ENCODE peak calls at places on chromosomes 11 and 22, in nine cellular contexts. M is stomach; R is CD8-positive, alpha-beta memory T cell; J is effector CD4-positive, alpha-beta T cell; N is heart left ventricle; U is occipital lobe; V is cardiac fibroblast; W is AG10803; X is T follicular helper cell. F is an unnamed sample.

GRCh38 chr11:93477684-93478234 is 65.4 kb downstream of the SMCO4 start:
- DNase-seq in X (no peak), U (no peak), V (no peak), M (no peak), W (no peak), N (no peak), R (no peak), J (no peak), F (no peak)

GRCh38 chr11:122491486-122491885 is 164.0 kb upstream of the UBASH3B start:
- DNase-seq in V (peak; percentile 45), U (no peak), W (peak; percentile 85), X (no peak), M (no peak), R (no peak), N (peak; percentile 37), J (no peak), F (peak; percentile 5)

GRCh38 chr11:78061921-78062311 is 1.7 kb upstream of the THRSP start:
- DNase-seq in W (no peak), X (no peak), V (no peak), M (no peak), U (peak; percentile 11), N (no peak), R (no peak), J (no peak), F (no peak)

GRCh38 chr11:2929880-2930704 is 872 bp upstream of the PHLDA2 start:
- DNase-seq in U (no peak), R (peak; percentile 54), N (peak; percentile 36), W (peak; percentile 28), M (peak; percentile 52), J (no peak), X (no peak), V (peak; percentile 53), F (peak; percentile 25)

GRCh38 chr22:44824271-44824670 is 71.9 kb downstream of the ARHGAP8 start:
- DNase-seq in V (no peak), M (no peak), U (no peak), R (peak; percentile 6), X (no peak), W (no peak), N (no peak), J (no peak), F (no peak)

GRCh38 chr22:48753381-48753730 is 1074.3 kb downstream of the BRD1 start:
- DNase-seq in V (no peak), W (no peak), J (no peak), N (peak; percentile 2), U (no peak), X (no peak), R (no peak), M (peak; percentile 5), F (no peak)

GRCh38 chr22:48612077-48612995 is 1215.3 kb downstream of the BRD1 start:
- DNase-seq in M (no peak), V (no peak), X (no peak), W (no peak), R (no peak), J (no peak), U (no peak), N (no peak), F (no peak)

GRCh38 chr11:67281552-67282150 is 7.5 kb upstream of the ANKRD13D start:
- DNase-seq in X (no peak), R (peak; percentile 38), V (no peak), U (no peak), N (no peak), J (no peak), M (no peak), W (no peak), F (no peak)

GRCh38 chr11:13080861-13081260 is 71.7 kb downstream of the RASSF10 start:
- DNase-seq in U (no peak), W (no peak), V (no peak), J (no peak), X (no peak), R (no peak), M (no peak), N (no peak), F (no peak)

GRCh38 chr22:46748948-46749681 is 11.1 kb upstream of the CERK start:
- DNase-seq in N (no peak), W (peak; percentile 72), U (no peak), M (no peak), X (peak; percentile 49), V (peak; percentile 33), J (peak; percentile 59), R (peak; percentile 83), F (no peak)

GRCh38 chr11:73520358-73521061 is 77.4 kb downstream of the FAM168A start:
- DNase-seq in V (no peak), U (no peak), R (no peak), X (no peak), J (no peak), M (no peak), N (no peak), W (peak; percentile 24), F (no peak)

GRCh38 chr22:39214383-39215069 is 30.3 kb downstream of the PDGFB start:
- DNase-seq in N (no peak), M (no peak), R (no peak), X (no peak), W (no peak), J (no peak), U (no peak), V (peak; percentile 56), F (peak; percentile 8)

GRCh38 chr11:4072668-4073285 is 21.8 kb upstream of the RRM1 start:
- DNase-seq in V (peak; percentile 88), N (peak; percentile 75), J (peak; percentile 51), U (peak; percentile 49), X (peak; percentile 42), M (peak; percentile 58), R (peak; percentile 70), W (peak; percentile 75), F (peak; percentile 66)

GRCh38 chr11:59172345-59173079 is 580 bp downstream of the DTX4 start:
- DNase-seq in X (no peak), M (peak; percentile 29), U (no peak), N (no peak), J (peak; percentile 21), V (no peak), R (peak; percentile 52), W (no peak), F (no peak)

GRCh38 chr11:126821832-126822231 is 178.7 kb downstream of the KIRREL3 start:
- DNase-seq in J (no peak), W (no peak), M (no peak), V (no peak), R (no peak), X (no peak), U (no peak), N (no peak), F (no peak)

GRCh38 chr22:26853495-26853894 is 196.1 kb downstream of the MIAT start:
- DNase-seq in W (no peak), J (no peak), M (no peak), U (no peak), V (no peak), X (no peak), N (no peak), R (no peak), F (no peak)

GRCh38 chr11:67271548-67272284 is 5.4 kb downstream of the GRK2 start:
- DNase-seq in U (no peak), X (no peak), R (peak; percentile 71), W (no peak), V (no peak), N (peak; percentile 17), J (peak; percentile 48), M (no peak), F (no peak)

GRCh38 chr11:2816941-2817421 is 68.6 kb downstream of the CDKN1C start:
- DNase-seq in U (no peak), V (peak; percentile 22), W (peak; percentile 88), N (no peak), R (no peak), J (no peak), M (no peak), X (no peak), F (peak; percentile 45)

GRCh38 chr11:57515332-57516060 is at the start of gene SLC43A1:
- DNase-seq in J (no peak), N (peak; percentile 56), V (peak; percentile 60), U (no peak), R (no peak), M (peak; percentile 66), X (no peak), W (peak; percentile 50), F (peak; percentile 21)

GRCh38 chr22:30890689-30891442 is 77.7 kb downstream of the MORC2 start:
- DNase-seq in J (no peak), V (peak; percentile 48), M (peak; percentile 57), R (no peak), U (no peak), W (peak; percentile 19), N (no peak), X (no peak), F (peak; percentile 21)

GRCh38 chr11:2772544-2773031 is 72.8 kb upstream of the KCNQ1OT1 start:
- DNase-seq in J (peak; percentile 1), U (no peak), R (peak; percentile 47), W (peak; percentile 53), N (peak; percentile 3), V (peak; percentile 38), X (no peak), M (peak; percentile 23), F (peak; percentile 42)

GRCh38 chr11:108672113-108672512 is 7.2 kb downstream of the DDX10 start:
- DNase-seq in X (no peak), V (peak; percentile 58), N (no peak), W (peak; percentile 52), R (no peak), M (no peak), J (no peak), U (no peak), F (peak; percentile 9)

GRCh38 chr11:27460571-27460970 is 12.0 kb downstream of the LGR4 start:
- DNase-seq in N (no peak), M (no peak), J (no peak), V (no peak), W (no peak), U (no peak), R (no peak), X (no peak), F (no peak)

GRCh38 chr11:61037694-61038093 is 64.6 kb upstream of the CD5 start:
- DNase-seq in M (peak; percentile 75), X (no peak), J (no peak), U (peak; percentile 60), N (no peak), R (no peak), W (no peak), V (peak; percentile 12), F (no peak)

GRCh38 chr22:23781533-23781932 is 5.2 kb upstream of the SMARCB1 start:
- DNase-seq in U (no peak), J (no peak), W (peak; percentile 79), V (peak; percentile 57), R (no peak), X (no peak), N (no peak), M (no peak), F (peak; percentile 79)

GRCh38 chr11:125069796-125070195 is 6.7 kb downstream of the SLC37A2 start:
- DNase-seq in N (no peak), V (no peak), M (no peak), U (no peak), X (no peak), J (no peak), R (no peak), W (peak; percentile 66), F (no peak)

GRCh38 chr11:68927280-68928107 is 23.8 kb downstream of the IGHMBP2 start:
- DNase-seq in N (peak; percentile 23), V (no peak), W (no peak), U (no peak), R (no peak), M (peak; percentile 43), X (no peak), J (no peak), F (no peak)

GRCh38 chr11:33753304-33753703 is 17.1 kb upstream of the CD59 start:
- DNase-seq in J (no peak), U (no peak), V (peak; percentile 71), M (no peak), W (peak; percentile 31), X (no peak), N (peak; percentile 59), R (no peak), F (peak; percentile 71)

GRCh38 chr11:27699242-27699925 is 871 bp downstream of the BDNF start:
- DNase-seq in R (no peak), W (no peak), N (no peak), U (no peak), J (no peak), M (no peak), V (no peak), X (no peak), F (no peak)

GRCh38 chr11:109739374-109739773 is 317.4 kb downstream of the C11orf87 start:
- DNase-seq in M (no peak), X (no peak), N (no peak), U (no peak), J (no peak), W (peak; percentile 9), R (no peak), V (peak; percentile 18), F (no peak)

GRCh38 chr11:75782540-75783263 is 14.1 kb downstream of the DGAT2 start:
- DNase-seq in R (no peak), W (no peak), M (no peak), X (no peak), U (no peak), N (no peak), V (no peak), J (no peak), F (no peak)